ENCODE peak calls at places on chromosome 5, in five cellular contexts. Q is spleen, T is mammary epithelial cell, Z is AG09319, H is mucosa of descending colon. I is an unnamed sample.

GRCh38 chr5:154701181-154701580 is 54.0 kb upstream of the LARP1 start:
- DNase-seq in Q (no peak), H (no peak), Z (no peak), T (no peak), I (no peak)

GRCh38 chr5:172954277-172954676 is 4.9 kb upstream of the RPL26L1 start:
- DNase-seq in Z (no peak), T (no peak), H (no peak), Q (peak), I (no peak)

GRCh38 chr5:173775261-173775660 is 112.9 kb upstream of the CPEB4 start:
- DNase-seq in H (no peak), Q (no peak), Z (no peak), T (no peak), I (no peak)

GRCh38 chr5:142922223-142922952 is 152.2 kb downstream of the ARHGAP26 start:
- DNase-seq in T (no peak), H (no peak), Z (peak), Q (no peak), I (peak)

GRCh38 chr5:34499001-34499734 is 157.0 kb upstream of the RAI14 start:
- DNase-seq in Z (no peak), H (no peak), T (peak), Q (no peak), I (no peak)

GRCh38 chr5:41856644-41857491 is 13.4 kb downstream of the OXCT1 start:
- DNase-seq in Z (no peak), Q (no peak), T (peak), H (no peak), I (peak)

GRCh38 chr5:85814596-85814995 is 803.1 kb upstream of the COX7C start:
- DNase-seq in Q (no peak), Z (no peak), H (no peak), T (no peak), I (no peak)

GRCh38 chr5:257148-257547 is 14.3 kb upstream of the PDCD6 start:
- DNase-seq in H (no peak), T (no peak), Z (no peak), Q (no peak), I (no peak)

GRCh38 chr5:93070938-93071337 is 510.1 kb downstream of the NR2F1-AS1 start:
- DNase-seq in H (no peak), Q (no peak), T (no peak), Z (no peak), I (no peak)

GRCh38 chr5:145752947-145753346 is 82.2 kb downstream of the PRELID2 start:
- DNase-seq in H (no peak), Z (peak), Q (no peak), T (no peak), I (no peak)

GRCh38 chr5:71681282-71681681 is 37.8 kb upstream of the CARTPT start:
- DNase-seq in T (peak), Q (no peak), H (no peak), Z (no peak), I (no peak)

GRCh38 chr5:66892715-66893114 is 296.5 kb downstream of the MAST4 start:
- DNase-seq in Q (no peak), Z (no peak), H (no peak), T (peak), I (no peak)

GRCh38 chr5:9927106-9927505 is 297.0 kb upstream of the TAS2R1 start:
- DNase-seq in Q (no peak), Z (no peak), T (no peak), H (no peak), I (no peak)